ENCODE peak calls at places on chromosomes 7 and 10, in eight cellular contexts. One of them, this sample, is unnamed.

GRCh38 chr7:16627236-16627635 is 18.3 kb downstream of the ANKMY2 start:
- DNase-seq in NCI-H1092: no peak
- DNase-seq in NCI-H1105 treated with DMSO at 0.1 percent for 48 hours: no peak
- DNase-seq in endothelial cell: no peak
- DNase-seq in HEK293T: no peak
- DNase-seq in activated CD8-positive, alpha-beta memory T cell treated with anti-CD3 and anti-CD28 coated beads for 4 hours: no peak
- DNase-seq in hippocampal formation: no peak
- DNase-seq in GM23248: peak; percentile 68
- DNase-seq in this sample: peak; percentile 61

GRCh38 chr7:134546903-134547737 is 1.8 kb upstream of the AKR1B15 start:
- DNase-seq in NCI-H1092: peak; percentile 36
- DNase-seq in hippocampal formation: peak; percentile 38
- DNase-seq in NCI-H1105 treated with DMSO at 0.1 percent for 48 hours: peak; percentile 82
- DNase-seq in endothelial cell: peak; percentile 69
- DNase-seq in activated CD8-positive, alpha-beta memory T cell treated with anti-CD3 and anti-CD28 coated beads for 4 hours: peak; percentile 44
- DNase-seq in GM23248: no peak
- DNase-seq in HEK293T: peak; percentile 22
- DNase-seq in this sample: peak; percentile 82

GRCh38 chr7:99383791-99384370 is 9.4 kb downstream of the ARPC1B start:
- DNase-seq in endothelial cell: no peak
- DNase-seq in hippocampal formation: no peak
- DNase-seq in HEK293T: no peak
- DNase-seq in NCI-H1105 treated with DMSO at 0.1 percent for 48 hours: no peak
- DNase-seq in activated CD8-positive, alpha-beta memory T cell treated with anti-CD3 and anti-CD28 coated beads for 4 hours: no peak
- DNase-seq in NCI-H1092: no peak
- DNase-seq in GM23248: no peak
- DNase-seq in this sample: peak; percentile 84

GRCh38 chr7:122289426-122289825 is 15.1 kb downstream of the FEZF1 start:
- DNase-seq in activated CD8-positive, alpha-beta memory T cell treated with anti-CD3 and anti-CD28 coated beads for 4 hours: no peak
- DNase-seq in endothelial cell: no peak
- DNase-seq in hippocampal formation: no peak
- DNase-seq in NCI-H1105 treated with DMSO at 0.1 percent for 48 hours: no peak
- DNase-seq in HEK293T: no peak
- DNase-seq in NCI-H1092: no peak
- DNase-seq in GM23248: no peak
- DNase-seq in this sample: no peak

GRCh38 chr7:12716134-12716667 is 28.8 kb downstream of the ARL4A start:
- DNase-seq in NCI-H1105 treated with DMSO at 0.1 percent for 48 hours: no peak
- DNase-seq in HEK293T: no peak
- DNase-seq in NCI-H1092: no peak
- DNase-seq in hippocampal formation: no peak
- DNase-seq in activated CD8-positive, alpha-beta memory T cell treated with anti-CD3 and anti-CD28 coated beads for 4 hours: no peak
- DNase-seq in GM23248: no peak
- DNase-seq in endothelial cell: no peak
- DNase-seq in this sample: no peak

GRCh38 chr7:137080516-137081203 is 212.2 kb downstream of the CHRM2 start:
- DNase-seq in endothelial cell: no peak
- DNase-seq in HEK293T: no peak
- DNase-seq in GM23248: no peak
- DNase-seq in hippocampal formation: no peak
- DNase-seq in NCI-H1105 treated with DMSO at 0.1 percent for 48 hours: no peak
- DNase-seq in NCI-H1092: no peak
- DNase-seq in activated CD8-positive, alpha-beta memory T cell treated with anti-CD3 and anti-CD28 coated beads for 4 hours: no peak
- DNase-seq in this sample: peak; percentile 24

GRCh38 chr7:27134392-27134791 is 3.8 kb upstream of the HOXA4 start:
- DNase-seq in NCI-H1105 treated with DMSO at 0.1 percent for 48 hours: no peak
- DNase-seq in NCI-H1092: no peak
- DNase-seq in endothelial cell: no peak
- DNase-seq in activated CD8-positive, alpha-beta memory T cell treated with anti-CD3 and anti-CD28 coated beads for 4 hours: no peak
- DNase-seq in HEK293T: no peak
- DNase-seq in hippocampal formation: no peak
- DNase-seq in GM23248: peak; percentile 96
- DNase-seq in this sample: peak; percentile 97

GRCh38 chr7:120110169-120110568 is 162.8 kb upstream of the KCND2 start:
- DNase-seq in activated CD8-positive, alpha-beta memory T cell treated with anti-CD3 and anti-CD28 coated beads for 4 hours: no peak
- DNase-seq in hippocampal formation: no peak
- DNase-seq in GM23248: no peak
- DNase-seq in endothelial cell: no peak
- DNase-seq in NCI-H1092: no peak
- DNase-seq in HEK293T: no peak
- DNase-seq in NCI-H1105 treated with DMSO at 0.1 percent for 48 hours: no peak
- DNase-seq in this sample: no peak

GRCh38 chr7:141551080-141551772 is at the start of gene AGK:
- DNase-seq in NCI-H1092: peak; percentile 84
- DNase-seq in NCI-H1105 treated with DMSO at 0.1 percent for 48 hours: peak; percentile 76
- DNase-seq in GM23248: peak; percentile 88
- DNase-seq in HEK293T: peak; percentile 93
- DNase-seq in endothelial cell: peak; percentile 78
- DNase-seq in activated CD8-positive, alpha-beta memory T cell treated with anti-CD3 and anti-CD28 coated beads for 4 hours: peak; percentile 51
- DNase-seq in hippocampal formation: peak; percentile 73
- DNase-seq in this sample: peak; percentile 76

GRCh38 chr10:124000792-124001201 is 92.6 kb downstream of the CHST15 start:
- DNase-seq in hippocampal formation: no peak
- DNase-seq in GM23248: peak; percentile 76
- DNase-seq in endothelial cell: no peak
- DNase-seq in NCI-H1092: no peak
- DNase-seq in NCI-H1105 treated with DMSO at 0.1 percent for 48 hours: no peak
- DNase-seq in activated CD8-positive, alpha-beta memory T cell treated with anti-CD3 and anti-CD28 coated beads for 4 hours: no peak
- DNase-seq in HEK293T: no peak
- DNase-seq in this sample: peak; percentile 90